ENCODE peak calls at places on chromosomes 11 and 22, in four cellular contexts. I, T, S and B are unnamed samples.

GRCh38 chr11:75068993-75069392 is 27.7 kb downstream of the OR2AT4 start:
- DNase-seq in T (no peak), I (no peak), S (no peak), B (no peak)

GRCh38 chr11:73386026-73386425 is 9.8 kb downstream of the RELT start:
- DNase-seq in I (peak), S (peak), T (no peak), B (no peak)

GRCh38 chr22:49853981-49854791 is 542 bp downstream of the ZBED4 start:
- DNase-seq in S (peak), T (peak), I (no peak), B (no peak)

GRCh38 chr11:2999464-2999998 is 7.4 kb upstream of the NAP1L4 start:
- DNase-seq in I (no peak), S (no peak), T (no peak), B (no peak)

GRCh38 chr22:35743466-35743865 is 25.8 kb downstream of the APOL5 start:
- DNase-seq in I (no peak), T (no peak), S (no peak), B (no peak)

GRCh38 chr11:60870276-60870675 is 2.9 kb downstream of the ZP1 start:
- DNase-seq in I (no peak), T (peak), S (no peak), B (no peak)

GRCh38 chr11:104043137-104043536 is 6.7 kb downstream of the DDI1 start:
- DNase-seq in I (no peak), T (no peak), S (no peak), B (no peak)

GRCh38 chr11:38019072-38019775 is 1421.2 kb upstream of the RAG2 start:
- DNase-seq in S (no peak), I (no peak), T (no peak), B (peak)

GRCh38 chr22:20905415-20906386 is 11.5 kb upstream of the CRKL start:
- DNase-seq in S (peak), I (no peak), T (no peak), B (no peak)

GRCh38 chr22:32069579-32070372 is 26.7 kb downstream of the SLC5A1 start:
- DNase-seq in T (no peak), S (no peak), I (no peak), B (no peak)

GRCh38 chr11:133790995-133791394 is 54.3 kb downstream of the SPATA19 start:
- DNase-seq in I (no peak), S (no peak), T (no peak), B (no peak)

GRCh38 chr22:21629262-21630149 is at the start of gene YDJC:
- DNase-seq in S (peak), T (peak), I (peak), B (peak)

DNA sequence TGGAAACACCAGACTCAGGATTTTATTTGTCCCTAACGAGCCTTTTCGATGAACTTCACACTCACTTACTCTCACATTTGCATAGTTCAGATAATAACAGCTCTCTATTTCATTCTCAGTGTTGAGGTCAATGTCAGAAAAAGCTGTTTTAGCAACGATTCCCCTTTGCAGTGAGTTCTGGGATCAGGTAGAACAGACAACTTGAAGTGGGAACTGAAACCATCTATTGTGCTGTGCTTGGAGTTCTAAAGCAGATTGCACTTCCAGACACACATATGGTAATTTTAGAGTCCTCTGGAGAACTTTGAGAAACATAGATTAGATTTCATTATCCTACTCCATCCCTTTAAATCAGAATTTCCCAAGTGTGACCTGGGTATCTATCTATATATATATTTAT is 124.6 kb upstream of the BLID start:
- DNase-seq in S (no peak), T (no peak), I (no peak), B (no peak)
- TF ChIP-seq USF1 in S (no peak), T (no peak), I (no peak), B (no peak)

GRCh38 chr11:64296830-64297721 is 3.1 kb upstream of the CATSPERZ start:
- DNase-seq in I (no peak), S (no peak), T (no peak), B (no peak)
- TF ChIP-seq USF1 in I (no peak), S (no peak), T (no peak), B (no peak)

GRCh38 chr22:40043086-40043485 is 48.3 kb downstream of the FAM83F start:
- DNase-seq in S (no peak), T (no peak), I (no peak), B (no peak)
- TF ChIP-seq USF1 in S (no peak), T (no peak), I (no peak), B (no peak)

DNA sequence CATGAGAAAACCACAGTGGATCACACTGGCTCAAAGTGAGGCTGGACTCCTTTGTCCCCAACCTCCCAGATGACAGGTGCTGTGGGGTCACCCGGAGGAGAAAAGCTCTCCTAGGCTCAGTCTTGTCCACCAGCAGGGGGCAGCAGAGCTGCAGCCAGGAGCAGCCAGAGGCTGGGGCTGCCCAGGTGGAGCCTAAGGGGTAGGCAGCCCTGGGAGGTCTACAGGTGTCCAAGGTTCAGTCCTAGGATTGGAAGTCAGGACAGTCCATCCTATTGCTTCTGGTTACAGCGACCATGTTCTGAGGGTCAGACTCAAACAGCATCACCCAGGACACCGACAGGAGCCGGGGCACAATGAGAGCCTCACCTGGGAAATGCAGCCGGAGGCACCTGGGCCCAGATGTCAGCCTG is 77.6 kb upstream of the IGLL5 start:
- DNase-seq in I (no peak), S (peak), T (peak), B (peak)
- TF ChIP-seq USF1 in I (no peak), S (no peak), T (no peak), B (no peak)

GRCh38 chr11:39673994-39674393 is 1785.5 kb downstream of the LRRC4C start:
- DNase-seq in S (no peak), T (no peak), I (no peak), B (no peak)

GRCh38 chr11:39664023-39664422 is 1795.4 kb downstream of the LRRC4C start:
- DNase-seq in T (no peak), I (no peak), S (no peak), B (no peak)

GRCh38 chr11:39668640-39669039 is 1790.8 kb downstream of the LRRC4C start:
- DNase-seq in S (no peak), I (no peak), T (no peak), B (no peak)
- TF ChIP-seq USF1 in S (no peak), I (no peak), T (no peak), B (no peak)

GRCh38 chr11:33997473-33998347 is 53.8 kb upstream of the CAPRIN1 start:
- DNase-seq in T (peak), S (no peak), I (no peak), B (no peak)
- TF ChIP-seq USF1 in T (no peak), S (no peak), I (no peak), B (no peak)